ENCODE peak calls at places on chromosomes 6 and 20, in nine cellular contexts. P is GM10248; E is GM20000; Q is epithelial cell of proximal tubule; L is tibial artery; A is adrenal gland; S is activated CD8-positive, alpha-beta T cell treated with anti-CD3 and anti-CD28 coated beads for 36 hours; Z is BJ; W is pancreas. I is an unnamed sample.

GRCh38 chr6:146289816-146290588 is 253.6 kb upstream of the RAB32 start:
- DNase-seq in P (no peak), A (no peak), Q (no peak), L (peak; percentile 26), Z (peak; percentile 60), E (no peak), S (no peak), W (no peak), I (peak; percentile 54)

GRCh38 chr6:36697481-36697903 is at the start of gene RAB44:
- DNase-seq in S (no peak), E (no peak), Q (no peak), A (no peak), Z (no peak), L (no peak), W (no peak), P (no peak), I (no peak)

GRCh38 chr6:3286641-3287171 is 28.0 kb downstream of the PSMG4 start:
- DNase-seq in E (no peak), S (no peak), A (no peak), W (no peak), L (peak; percentile 19), Z (no peak), Q (no peak), P (no peak), I (no peak)

GRCh38 chr6:5832621-5833107 is 174.1 kb downstream of the NRN1 start:
- DNase-seq in Z (no peak), S (no peak), E (no peak), P (no peak), A (no peak), W (no peak), Q (no peak), L (no peak), I (no peak)

GRCh38 chr6:37399131-37399530 is 33.9 kb upstream of the CMTR1 start:
- DNase-seq in S (no peak), P (no peak), Q (no peak), L (no peak), A (no peak), W (no peak), Z (no peak), E (no peak), I (no peak)

GRCh38 chr20:5141615-5142014 is 14.8 kb downstream of the CDS2 start:
- DNase-seq in A (no peak), Z (no peak), Q (no peak), L (no peak), W (no peak), S (no peak), E (no peak), P (no peak), I (no peak)

GRCh38 chr6:113082691-113083090 is 735.6 kb downstream of the RFPL4B start:
- DNase-seq in L (no peak), S (no peak), Q (no peak), P (no peak), E (no peak), Z (no peak), W (no peak), A (no peak), I (peak; percentile 83)

GRCh38 chr20:38790210-38791053 is 15.1 kb upstream of the PPP1R16B start:
- DNase-seq in S (peak; percentile 65), P (no peak), W (no peak), Q (no peak), E (peak; percentile 56), A (no peak), Z (no peak), L (no peak), I (no peak)

GRCh38 chr6:128848169-128848935 is 34.6 kb upstream of the LAMA2 start:
- DNase-seq in S (no peak), E (no peak), A (no peak), Z (no peak), Q (no peak), P (no peak), W (no peak), L (no peak), I (no peak)

GRCh38 chr6:135983720-135984343 is 132.3 kb downstream of the PDE7B start:
- DNase-seq in A (no peak), Q (no peak), S (no peak), E (no peak), P (no peak), W (no peak), Z (no peak), L (no peak), I (no peak)

GRCh38 chr20:33914871-33915270 is 78.8 kb upstream of the RALY start:
- DNase-seq in S (peak; percentile 70), L (no peak), P (no peak), Z (no peak), E (no peak), W (no peak), Q (no peak), A (no peak), I (no peak)

GRCh38 chr6:120805267-120805666 is 529.0 kb downstream of the TBC1D32 start:
- DNase-seq in Z (no peak), A (no peak), P (no peak), L (no peak), S (no peak), Q (no peak), E (no peak), W (no peak), I (no peak)

GRCh38 chr6:130945401-130945919 is 117.6 kb downstream of the EPB41L2 start:
- DNase-seq in Z (no peak), S (no peak), W (no peak), P (no peak), A (no peak), L (no peak), Q (no peak), E (no peak), I (no peak)

GRCh38 chr6:87754828-87755227 is 52.8 kb upstream of the AKIRIN2 start:
- DNase-seq in P (peak; percentile 44), A (no peak), E (peak; percentile 68), Q (no peak), W (no peak), S (no peak), Z (no peak), L (no peak), I (no peak)

GRCh38 chr6:87757792-87758191 is 55.8 kb upstream of the AKIRIN2 start:
- DNase-seq in P (no peak), Q (no peak), E (no peak), W (no peak), S (no peak), A (no peak), L (no peak), Z (no peak), I (no peak)

GRCh38 chr6:87753131-87753685 is 51.2 kb upstream of the AKIRIN2 start:
- DNase-seq in Z (no peak), Q (no peak), P (no peak), L (no peak), E (no peak), A (no peak), S (no peak), W (no peak), I (no peak)

GRCh38 chr6:87756858-87757257 is 54.8 kb upstream of the AKIRIN2 start:
- DNase-seq in Q (no peak), L (peak; percentile 32), S (peak; percentile 61), Z (peak; percentile 31), P (peak; percentile 75), E (peak; percentile 82), W (no peak), A (no peak), I (no peak)

DNA sequence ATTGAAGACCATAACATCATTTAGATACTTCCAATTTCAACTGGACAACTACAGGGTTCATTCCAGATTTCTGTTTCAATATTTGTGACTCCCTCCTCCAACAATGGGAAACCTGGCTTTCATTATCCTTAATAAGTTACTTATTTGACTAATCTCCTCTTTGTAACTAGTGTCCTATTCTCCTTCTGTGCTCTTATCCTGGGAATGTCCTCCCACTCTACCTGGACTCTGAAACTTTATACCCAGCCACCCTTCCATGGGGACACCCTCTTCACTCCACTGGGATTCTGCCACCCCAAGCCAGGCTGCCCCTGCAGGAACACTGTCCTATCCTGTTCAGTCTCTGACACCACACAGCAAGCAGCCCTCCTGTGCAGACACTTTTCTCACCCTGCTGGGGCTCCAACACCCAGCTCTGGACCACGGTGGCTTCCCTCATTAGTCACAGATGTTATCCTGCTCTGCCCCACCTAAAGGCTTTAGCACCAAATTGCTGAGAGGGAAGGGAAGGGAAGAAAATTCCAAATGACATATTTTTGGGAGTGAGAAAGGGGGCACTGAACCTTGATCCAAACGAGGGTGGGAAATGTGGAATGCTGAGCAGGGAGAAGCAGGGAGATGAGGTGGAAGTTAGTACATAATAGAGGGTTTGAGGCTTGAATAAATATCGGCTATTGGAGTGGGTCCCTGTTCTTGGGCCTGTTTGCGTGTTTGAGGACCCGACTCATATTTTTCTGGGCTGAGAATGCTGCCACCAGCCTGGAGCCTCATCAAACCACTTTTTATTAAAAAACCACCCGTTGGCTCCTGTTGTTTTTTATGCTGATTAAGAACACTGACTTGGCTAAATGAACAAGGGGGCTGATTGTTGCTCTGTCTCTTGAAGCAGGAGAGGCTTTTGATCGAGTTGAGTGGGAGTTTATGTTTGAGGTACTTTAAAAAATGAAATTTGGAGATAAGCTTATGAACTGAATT is 54.0 kb upstream of the AKIRIN2 start:
- DNase-seq in Z (no peak), A (no peak), S (no peak), L (no peak), P (no peak), E (no peak), Q (no peak), W (no peak), I (no peak)
- TF ChIP-seq CTCF in Z (no peak), A (no peak), S (no peak), L (no peak), P (no peak), E (no peak), Q (no peak), W (no peak), I (peak; percentile 5)

GRCh38 chr6:99458319-99458718 is 33.2 kb upstream of the PNISR start:
- DNase-seq in S (peak; percentile 5), Z (no peak), L (no peak), A (no peak), P (no peak), Q (no peak), W (no peak), E (no peak), I (no peak)
- TF ChIP-seq CTCF in S (peak; percentile 39), Z (peak; percentile 28), L (no peak), A (no peak), P (no peak), Q (peak; percentile 59), W (no peak), E (no peak), I (peak; percentile 43)

GRCh38 chr6:83518946-83519489 is 6.7 kb downstream of the PRSS35 start:
- DNase-seq in A (no peak), Q (no peak), W (no peak), L (no peak), Z (no peak), S (no peak), E (no peak), P (no peak), I (no peak)
- TF ChIP-seq CTCF in A (peak; percentile 36), Q (peak; percentile 43), W (no peak), L (no peak), Z (peak; percentile 48), S (no peak), E (no peak), P (peak; percentile 33), I (peak; percentile 55)

GRCh38 chr6:169936355-169936975 is 185.0 kb downstream of the ERMARD start:
- DNase-seq in Z (no peak), Q (no peak), E (no peak), P (no peak), L (no peak), A (no peak), W (no peak), S (no peak), I (no peak)
- TF ChIP-seq CTCF in Z (no peak), Q (no peak), E (no peak), P (no peak), L (no peak), A (no peak), W (no peak), S (no peak), I (no peak)